ENCODE peak calls at places on chromosomes 5 and 9, in ten cellular contexts. C is NCI-H774; I is posterior cingulate gyrus; E is cardiac fibroblast; N is C1 segment of cervical spinal cord; R is KG1; D is omental fat pad; P is naive thymus-derived CD8-positive, alpha-beta T cell; F is cardiac muscle cell; V is RWPE1. Z is an unnamed sample.

GRCh38 chr5:168260353-168261211 is 30.9 kb upstream of the WWC1 start:
- DNase-seq in P (no peak), E (peak), F (no peak), N (no peak), D (no peak), R (no peak), C (no peak), V (no peak), I (no peak), Z (no peak)

GRCh38 chr5:153896117-153896516 is 142.6 kb downstream of the FAM114A2 start:
- DNase-seq in P (no peak), D (no peak), C (no peak), N (no peak), I (no peak), E (no peak), V (peak), R (no peak), F (no peak), Z (no peak)

GRCh38 chr5:11177993-11178711 is 417.1 kb upstream of the DAP start:
- DNase-seq in I (no peak), F (no peak), R (no peak), E (no peak), N (no peak), C (no peak), P (no peak), D (no peak), V (no peak), Z (no peak)

GRCh38 chr5:145830594-145830993 is 4.5 kb downstream of the PRELID2 start:
- DNase-seq in V (no peak), C (no peak), D (no peak), R (no peak), F (no peak), P (no peak), N (no peak), E (peak), I (no peak), Z (no peak)

GRCh38 chr5:15889001-15889400 is 290.6 kb downstream of the MARCHF11 start:
- DNase-seq in R (no peak), P (no peak), N (no peak), D (no peak), I (no peak), V (no peak), C (no peak), F (no peak), E (no peak), Z (no peak)

GRCh38 chr9:14511452-14511851 is 181.8 kb downstream of the ZDHHC21 start:
- DNase-seq in P (no peak), R (no peak), D (no peak), N (no peak), E (no peak), V (peak), C (no peak), F (no peak), I (no peak), Z (peak)

GRCh38 chr9:133868203-133868602 is 123.9 kb downstream of the VAV2 start:
- DNase-seq in R (no peak), V (no peak), N (no peak), D (no peak), C (no peak), I (no peak), F (no peak), E (no peak), P (no peak), Z (no peak)

GRCh38 chr9:135703726-135704125 is 1.7 kb downstream of the KCNT1 start:
- DNase-seq in D (no peak), N (no peak), V (no peak), F (no peak), R (no peak), I (peak), E (no peak), P (no peak), C (no peak), Z (no peak)

GRCh38 chr9:132683873-132684272 is 13.6 kb downstream of the GTF3C4 start:
- DNase-seq in C (no peak), R (no peak), D (no peak), V (no peak), F (no peak), I (no peak), E (no peak), P (no peak), N (no peak), Z (no peak)

GRCh38 chr5:64509798-64510197 is 4.0 kb downstream of the RGS7BP start:
- DNase-seq in D (no peak), V (no peak), I (no peak), P (no peak), E (no peak), N (no peak), F (no peak), C (no peak), R (no peak), Z (no peak)

GRCh38 chr5:181221105-181221791 is 1.8 kb upstream of the TRIM41 start:
- DNase-seq in V (no peak), P (peak), E (no peak), D (no peak), N (no peak), F (no peak), C (no peak), I (no peak), R (no peak), Z (no peak)